ENCODE peak calls at places on chromosomes 13 and 19, in eight cellular contexts. One of them, this sample, is unnamed.

GRCh38 chr19:23789246-23789645 is 30.6 kb upstream of the ZNF681 start:
- DNase-seq in tibial nerve: no peak
- DNase-seq in suprapubic skin: no peak
- DNase-seq in cardiac muscle cell: no peak
- DNase-seq in OCI-LY7: no peak
- DNase-seq in mucosa of descending colon: no peak
- DNase-seq in A549: no peak
- DNase-seq in adrenal gland: no peak
- DNase-seq in this sample: no peak

GRCh38 chr19:48681127-48681470 is 8.3 kb upstream of the NTN5 start:
- DNase-seq in tibial nerve: no peak
- DNase-seq in suprapubic skin: no peak
- DNase-seq in cardiac muscle cell: peak; percentile 93
- DNase-seq in OCI-LY7: no peak
- DNase-seq in mucosa of descending colon: no peak
- DNase-seq in A549: no peak
- DNase-seq in adrenal gland: no peak
- DNase-seq in this sample: no peak

GRCh38 chr19:46963093-46963734 is 56.4 kb upstream of the NPAS1 start:
- DNase-seq in tibial nerve: no peak
- DNase-seq in suprapubic skin: no peak
- DNase-seq in cardiac muscle cell: peak; percentile 96
- DNase-seq in OCI-LY7: no peak
- DNase-seq in mucosa of descending colon: no peak
- DNase-seq in A549: no peak
- DNase-seq in adrenal gland: no peak
- DNase-seq in this sample: no peak

GRCh38 chr19:54282706-54283105 is 1.8 kb upstream of the LILRB2 start:
- DNase-seq in tibial nerve: no peak
- DNase-seq in suprapubic skin: no peak
- DNase-seq in cardiac muscle cell: no peak
- DNase-seq in OCI-LY7: peak; percentile 24
- DNase-seq in mucosa of descending colon: no peak
- DNase-seq in A549: no peak
- DNase-seq in adrenal gland: no peak
- DNase-seq in this sample: no peak

GRCh38 chr19:610071-610800 is 20.6 kb downstream of the HCN2 start:
- DNase-seq in tibial nerve: no peak
- DNase-seq in suprapubic skin: no peak
- DNase-seq in cardiac muscle cell: peak; percentile 16
- DNase-seq in OCI-LY7: peak; percentile 79
- DNase-seq in mucosa of descending colon: no peak
- DNase-seq in A549: no peak
- DNase-seq in adrenal gland: no peak
- DNase-seq in this sample: no peak

GRCh38 chr13:94168784-94169512 is 310.5 kb downstream of the DCT start:
- DNase-seq in tibial nerve: no peak
- DNase-seq in suprapubic skin: no peak
- DNase-seq in cardiac muscle cell: peak; percentile 51
- DNase-seq in OCI-LY7: no peak
- DNase-seq in mucosa of descending colon: no peak
- DNase-seq in A549: no peak
- DNase-seq in adrenal gland: no peak
- DNase-seq in this sample: no peak

GRCh38 chr13:96500953-96501352 is 411.0 kb downstream of the HS6ST3 start:
- DNase-seq in tibial nerve: no peak
- DNase-seq in suprapubic skin: no peak
- DNase-seq in cardiac muscle cell: no peak
- DNase-seq in OCI-LY7: no peak
- DNase-seq in mucosa of descending colon: no peak
- DNase-seq in A549: no peak
- DNase-seq in adrenal gland: no peak
- DNase-seq in this sample: no peak

GRCh38 chr19:15549581-15549980 is 41.3 kb downstream of the CYP4F22 start:
- DNase-seq in tibial nerve: no peak
- DNase-seq in suprapubic skin: no peak
- DNase-seq in cardiac muscle cell: no peak
- DNase-seq in OCI-LY7: no peak
- DNase-seq in mucosa of descending colon: no peak
- DNase-seq in A549: no peak
- DNase-seq in adrenal gland: no peak
- DNase-seq in this sample: no peak

GRCh38 chr13:112525306-112525945 is 62.5 kb downstream of the TUBGCP3 start:
- DNase-seq in tibial nerve: no peak
- DNase-seq in suprapubic skin: no peak
- DNase-seq in cardiac muscle cell: no peak
- DNase-seq in OCI-LY7: no peak
- DNase-seq in mucosa of descending colon: no peak
- DNase-seq in A549: no peak
- DNase-seq in adrenal gland: no peak
- DNase-seq in this sample: no peak
- TF ChIP-seq CTCF in tibial nerve: no peak
- TF ChIP-seq CTCF in suprapubic skin: no peak
- TF ChIP-seq CTCF in cardiac muscle cell: no peak
- TF ChIP-seq CTCF in OCI-LY7: no peak
- TF ChIP-seq CTCF in mucosa of descending colon: no peak
- TF ChIP-seq CTCF in A549: no peak
- TF ChIP-seq CTCF in adrenal gland: no peak
- TF ChIP-seq CTCF in this sample: no peak

GRCh38 chr19:7909471-7910067 is 5.1 kb upstream of the TGFBR3L start:
- DNase-seq in tibial nerve: no peak
- DNase-seq in suprapubic skin: peak; percentile 58
- DNase-seq in cardiac muscle cell: no peak
- DNase-seq in OCI-LY7: no peak
- DNase-seq in mucosa of descending colon: no peak
- DNase-seq in A549: no peak
- DNase-seq in adrenal gland: peak; percentile 25
- DNase-seq in this sample: no peak

GRCh38 chr19:7912144-7912696 is 2.4 kb upstream of the TGFBR3L start:
- DNase-seq in tibial nerve: no peak
- DNase-seq in suprapubic skin: no peak
- DNase-seq in cardiac muscle cell: no peak
- DNase-seq in OCI-LY7: no peak
- DNase-seq in mucosa of descending colon: no peak
- DNase-seq in A549: no peak
- DNase-seq in adrenal gland: no peak
- DNase-seq in this sample: no peak

GRCh38 chr19:7908742-7909461 is 5.2 kb downstream of the MAP2K7 start:
- DNase-seq in tibial nerve: no peak
- DNase-seq in suprapubic skin: peak; percentile 65
- DNase-seq in cardiac muscle cell: no peak
- DNase-seq in OCI-LY7: no peak
- DNase-seq in mucosa of descending colon: no peak
- DNase-seq in A549: no peak
- DNase-seq in adrenal gland: peak; percentile 26
- DNase-seq in this sample: no peak

GRCh38 chr19:7911509-7912143 is 3.0 kb upstream of the TGFBR3L start:
- DNase-seq in tibial nerve: no peak
- DNase-seq in suprapubic skin: peak; percentile 58
- DNase-seq in cardiac muscle cell: no peak
- DNase-seq in OCI-LY7: no peak
- DNase-seq in mucosa of descending colon: no peak
- DNase-seq in A549: no peak
- DNase-seq in adrenal gland: no peak
- DNase-seq in this sample: no peak

DNA sequence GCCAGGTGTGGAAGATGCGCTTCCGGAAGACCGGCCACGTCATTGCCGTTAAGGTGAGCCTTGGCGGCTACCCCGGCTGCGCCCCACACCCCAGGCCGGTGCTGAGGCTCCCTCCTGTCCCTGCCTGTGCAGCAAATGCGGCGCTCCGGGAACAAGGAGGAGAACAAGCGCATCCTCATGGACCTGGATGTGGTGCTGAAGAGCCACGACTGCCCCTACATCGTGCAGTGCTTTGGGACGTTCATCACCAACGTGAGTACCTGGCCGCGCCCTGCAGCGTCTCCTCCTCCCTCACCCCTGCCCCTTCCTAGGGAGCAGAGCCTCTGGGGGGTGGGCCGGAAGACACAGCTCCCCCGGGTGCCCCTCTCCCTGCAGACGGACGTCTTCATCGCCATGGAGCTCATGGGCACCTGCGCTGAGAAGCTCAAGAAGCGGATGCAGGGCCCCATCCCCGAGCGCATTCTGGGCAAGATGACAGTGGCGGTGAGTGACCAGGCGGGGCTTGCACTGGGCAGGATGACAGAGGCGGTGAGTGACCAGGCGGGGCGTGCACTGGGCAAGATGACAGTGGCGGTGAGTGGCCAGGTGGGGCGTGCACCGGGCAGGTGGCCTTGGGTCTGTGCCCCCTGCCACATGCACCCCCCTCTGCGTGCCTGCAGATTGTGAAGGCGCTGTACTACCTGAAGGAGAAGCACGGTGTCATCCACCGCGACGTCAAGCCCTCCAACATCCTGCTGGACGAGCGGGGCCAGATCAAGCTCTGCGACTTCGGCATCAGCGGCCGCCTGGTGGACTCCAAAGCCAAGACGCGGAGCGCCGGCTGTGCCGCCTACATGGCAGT is 4.1 kb upstream of the TGFBR3L start:
- DNase-seq in tibial nerve: no peak
- DNase-seq in suprapubic skin: peak; percentile 60
- DNase-seq in cardiac muscle cell: no peak
- DNase-seq in OCI-LY7: no peak
- DNase-seq in mucosa of descending colon: no peak
- DNase-seq in A549: no peak
- DNase-seq in adrenal gland: no peak
- DNase-seq in this sample: no peak
- H3K4me3 ChIP-seq in tibial nerve: no peak overlapping the region
- H3K4me3 ChIP-seq in suprapubic skin: no peak overlapping the region
- H3K4me3 ChIP-seq in cardiac muscle cell: no peak overlapping the region
- H3K4me3 ChIP-seq in OCI-LY7: no peak overlapping the region
- H3K4me3 ChIP-seq in mucosa of descending colon: no peak overlapping the region
- H3K4me3 ChIP-seq in A549: no peak overlapping the region
- H3K4me3 ChIP-seq in adrenal gland: no peak overlapping the region
- H3K4me3 ChIP-seq in this sample: no peak overlapping the region

DNA sequence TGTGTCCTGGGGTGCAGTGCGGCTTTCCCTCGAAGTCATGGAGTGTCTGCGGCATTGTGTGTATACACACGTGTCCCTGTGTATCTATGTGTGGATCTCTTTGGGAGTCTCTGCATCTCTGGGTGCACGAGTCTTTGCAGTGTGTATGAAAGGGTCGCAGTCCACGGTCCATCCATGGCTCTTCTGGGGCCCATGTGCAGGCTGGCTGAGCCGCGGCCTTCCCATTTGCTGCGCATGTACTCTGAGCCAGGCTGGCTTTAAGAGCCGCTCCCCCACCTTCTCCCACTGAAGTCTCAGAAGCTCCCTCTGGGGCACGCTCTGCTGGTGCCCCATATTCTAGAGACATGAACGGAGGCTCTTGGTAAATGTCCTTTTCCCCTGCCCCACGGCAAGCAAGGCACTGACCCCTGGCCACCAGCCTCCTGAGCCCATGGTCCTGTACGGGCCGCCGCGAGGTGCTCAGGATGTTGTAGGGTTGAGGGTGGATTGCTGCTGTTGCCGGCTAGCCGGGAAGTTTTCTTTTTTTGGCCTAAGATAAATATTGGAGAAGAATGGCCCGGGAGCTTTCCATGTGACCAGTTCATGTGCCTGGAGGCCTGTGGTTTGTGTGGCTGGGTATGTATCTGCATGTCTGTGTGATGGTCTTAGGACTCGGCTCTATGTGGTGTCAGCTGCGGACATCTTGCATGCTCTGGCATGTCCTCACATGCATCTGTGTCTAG is 31.9 kb downstream of the PAK4 start:
- DNase-seq in tibial nerve: no peak
- DNase-seq in suprapubic skin: no peak
- DNase-seq in cardiac muscle cell: no peak
- DNase-seq in OCI-LY7: no peak
- DNase-seq in mucosa of descending colon: no peak
- DNase-seq in A549: no peak
- DNase-seq in adrenal gland: no peak
- DNase-seq in this sample: no peak
- H3K4me1 ChIP-seq in tibial nerve: peaks cover 83% of the 10 kb centered on the region
- H3K4me1 ChIP-seq in suprapubic skin: peaks cover 80% of the 10 kb centered on the region
- H3K4me1 ChIP-seq in cardiac muscle cell: peaks cover 17% of the 10 kb centered on the region
- H3K4me1 ChIP-seq in OCI-LY7: no peaks in the 10 kb centered on the region
- H3K4me1 ChIP-seq in mucosa of descending colon: peaks cover 25% of the 10 kb centered on the region
- H3K4me1 ChIP-seq in A549: peaks cover 42% of the 10 kb centered on the region
- H3K4me1 ChIP-seq in adrenal gland: peaks cover 53% of the 10 kb centered on the region
- H3K4me1 ChIP-seq in this sample: peaks cover 27% of the 10 kb centered on the region

GRCh38 chr19:9836021-9836420 is 903 bp downstream of the PIN1 start:
- DNase-seq in tibial nerve: no peak
- DNase-seq in suprapubic skin: no peak
- DNase-seq in cardiac muscle cell: peak; percentile 37
- DNase-seq in OCI-LY7: peak; percentile 35
- DNase-seq in mucosa of descending colon: no peak
- DNase-seq in A549: no peak
- DNase-seq in adrenal gland: no peak
- DNase-seq in this sample: no peak

GRCh38 chr19:9834302-9834725 is 804 bp upstream of the PIN1 start:
- DNase-seq in tibial nerve: no peak
- DNase-seq in suprapubic skin: no peak
- DNase-seq in cardiac muscle cell: no peak
- DNase-seq in OCI-LY7: no peak
- DNase-seq in mucosa of descending colon: no peak
- DNase-seq in A549: no peak
- DNase-seq in adrenal gland: no peak
- DNase-seq in this sample: no peak

GRCh38 chr19:9838324-9838723 is 3.2 kb downstream of the PIN1 start:
- DNase-seq in tibial nerve: no peak
- DNase-seq in suprapubic skin: no peak
- DNase-seq in cardiac muscle cell: no peak
- DNase-seq in OCI-LY7: no peak
- DNase-seq in mucosa of descending colon: no peak
- DNase-seq in A549: no peak
- DNase-seq in adrenal gland: no peak
- DNase-seq in this sample: no peak

GRCh38 chr19:9835507-9835949 is 410 bp downstream of the PIN1 start:
- DNase-seq in tibial nerve: no peak
- DNase-seq in suprapubic skin: no peak
- DNase-seq in cardiac muscle cell: no peak
- DNase-seq in OCI-LY7: no peak
- DNase-seq in mucosa of descending colon: no peak
- DNase-seq in A549: no peak
- DNase-seq in adrenal gland: no peak
- DNase-seq in this sample: no peak

DNA sequence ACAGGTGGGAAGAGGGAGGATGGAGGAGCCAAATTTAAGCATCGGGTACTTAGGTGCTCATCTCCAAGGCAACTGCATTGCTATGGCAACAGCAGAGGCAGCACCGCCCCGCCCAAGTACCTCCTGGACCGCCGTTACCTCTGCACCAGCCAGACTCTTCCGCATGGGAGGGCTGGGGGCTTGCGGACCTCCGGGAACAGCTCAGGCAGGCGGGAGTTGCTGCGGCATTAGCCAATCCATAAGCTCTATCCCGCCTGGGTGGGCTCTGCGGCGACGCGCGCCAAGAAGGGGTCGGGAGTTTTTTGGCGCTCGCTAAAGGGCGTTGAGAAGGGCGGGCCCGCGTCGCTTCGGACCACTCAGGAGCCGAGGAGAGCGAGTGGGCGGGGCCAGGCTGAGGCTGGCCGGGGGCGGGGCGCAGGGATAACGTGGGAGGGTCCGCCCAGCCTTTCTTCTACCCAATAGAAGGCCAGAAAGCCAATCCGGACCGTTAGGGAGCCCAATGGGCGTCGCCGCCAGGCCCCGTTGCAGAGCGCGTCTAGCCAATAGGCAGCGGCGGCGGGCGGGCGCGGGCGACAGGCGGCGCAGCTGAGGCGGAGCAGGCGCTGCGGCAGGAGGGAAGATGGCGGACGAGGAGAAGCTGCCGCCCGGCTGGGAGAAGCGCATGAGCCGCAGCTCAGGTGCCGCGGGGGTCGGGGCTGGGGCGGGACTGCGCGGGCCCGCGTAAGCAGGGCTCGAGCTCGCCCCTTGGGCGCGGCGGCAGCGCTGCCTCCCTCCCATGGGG is at the start of gene PIN1:
- DNase-seq in tibial nerve: peak; percentile 99
- DNase-seq in suprapubic skin: peak; percentile 99
- DNase-seq in cardiac muscle cell: peak; percentile 99
- DNase-seq in OCI-LY7: peak; percentile 99
- DNase-seq in mucosa of descending colon: peak; percentile 100
- DNase-seq in A549: peak; percentile 96
- DNase-seq in adrenal gland: peak; percentile 99
- DNase-seq in this sample: peak; percentile 99
- TF ChIP-seq CTCF in tibial nerve: peak; percentile 67
- TF ChIP-seq CTCF in suprapubic skin: peak; percentile 96
- TF ChIP-seq CTCF in cardiac muscle cell: peak; percentile 59
- TF ChIP-seq CTCF in OCI-LY7: peak; percentile 39
- TF ChIP-seq CTCF in mucosa of descending colon: peak; percentile 88
- TF ChIP-seq CTCF in A549: no peak
- TF ChIP-seq CTCF in adrenal gland: peak; percentile 15
- TF ChIP-seq CTCF in this sample: peak; percentile 43